ENCODE peak calls at places on chromosomes 2 and 18, in eight cellular contexts. One of them, this sample, is unnamed.

GRCh38 chr18:70421471-70421870 is 132.6 kb downstream of the SOCS6 start:
- DNase-seq in PC-9: peak
- DNase-seq in renal cortical epithelial cell: peak
- DNase-seq in left cardiac atrium: no peak
- DNase-seq in WERI-Rb-1: no peak
- DNase-seq in GM06990: no peak
- DNase-seq in HFFc6: no peak
- DNase-seq in ELF-1: no peak
- DNase-seq in this sample: no peak

GRCh38 chr2:202375006-202375610 is 1.0 kb upstream of the BMPR2 start:
- DNase-seq in PC-9: no peak
- DNase-seq in renal cortical epithelial cell: peak
- DNase-seq in left cardiac atrium: peak
- DNase-seq in WERI-Rb-1: peak
- DNase-seq in GM06990: peak
- DNase-seq in HFFc6: peak
- DNase-seq in ELF-1: peak
- DNase-seq in this sample: peak

GRCh38 chr2:24919100-24919976 is 699 bp downstream of the ADCY3 start:
- DNase-seq in PC-9: peak
- DNase-seq in renal cortical epithelial cell: no peak
- DNase-seq in left cardiac atrium: no peak
- DNase-seq in WERI-Rb-1: peak
- DNase-seq in GM06990: peak
- DNase-seq in HFFc6: no peak
- DNase-seq in ELF-1: peak
- DNase-seq in this sample: no peak

GRCh38 chr2:54321062-54321461 is 65.0 kb upstream of the TSPYL6 start:
- DNase-seq in PC-9: no peak
- DNase-seq in renal cortical epithelial cell: no peak
- DNase-seq in left cardiac atrium: no peak
- DNase-seq in WERI-Rb-1: no peak
- DNase-seq in GM06990: no peak
- DNase-seq in HFFc6: no peak
- DNase-seq in ELF-1: no peak
- DNase-seq in this sample: no peak

GRCh38 chr2:128154225-128154624 is 63.2 kb downstream of the UGGT1 start:
- DNase-seq in PC-9: no peak
- DNase-seq in renal cortical epithelial cell: no peak
- DNase-seq in left cardiac atrium: peak
- DNase-seq in WERI-Rb-1: no peak
- DNase-seq in GM06990: no peak
- DNase-seq in HFFc6: no peak
- DNase-seq in ELF-1: no peak
- DNase-seq in this sample: no peak

GRCh38 chr2:186612555-186613440 is 22.9 kb downstream of the ITGAV start:
- DNase-seq in PC-9: no peak
- DNase-seq in renal cortical epithelial cell: no peak
- DNase-seq in left cardiac atrium: no peak
- DNase-seq in WERI-Rb-1: no peak
- DNase-seq in GM06990: no peak
- DNase-seq in HFFc6: no peak
- DNase-seq in ELF-1: no peak
- DNase-seq in this sample: no peak

GRCh38 chr18:10420561-10421352 is 33.7 kb upstream of the APCDD1 start:
- DNase-seq in PC-9: no peak
- DNase-seq in renal cortical epithelial cell: no peak
- DNase-seq in left cardiac atrium: no peak
- DNase-seq in WERI-Rb-1: no peak
- DNase-seq in GM06990: no peak
- DNase-seq in HFFc6: peak
- DNase-seq in ELF-1: no peak
- DNase-seq in this sample: no peak

GRCh38 chr2:235048549-235048948 is 96.7 kb downstream of the SH3BP4 start:
- DNase-seq in PC-9: no peak
- DNase-seq in renal cortical epithelial cell: no peak
- DNase-seq in left cardiac atrium: peak
- DNase-seq in WERI-Rb-1: no peak
- DNase-seq in GM06990: no peak
- DNase-seq in HFFc6: no peak
- DNase-seq in ELF-1: no peak
- DNase-seq in this sample: no peak